ENCODE peak calls at places on chromosomes 6 and 20, in nine cellular contexts. Q, G, N, L, P, O, S, U and M are unnamed samples. For H3K27me3, the result is how much of the 10 kb centered on the place peaks cover.

GRCh38 chr6:116447496-116448011 is 13.6 kb upstream of the CALHM6 start:
- DNase-seq in S (no peak), N (no peak), O (no peak), L (no peak), U (no peak), P (no peak), Q (no peak), G (no peak), M (no peak)

GRCh38 chr6:138594749-138595148 is 95.5 kb upstream of the NHSL1 start:
- DNase-seq in G (no peak), O (no peak), S (no peak), U (no peak), P (no peak), Q (no peak), L (no peak), N (no peak), M (no peak)

GRCh38 chr6:133553652-133554051 is 312.5 kb downstream of the EYA4 start:
- DNase-seq in G (peak), P (no peak), S (peak), O (peak), Q (no peak), U (no peak), N (peak), L (no peak), M (peak)

GRCh38 chr20:53738039-53738944 is 144.7 kb upstream of the ZNF217 start:
- DNase-seq in U (no peak), O (peak), G (peak), S (peak), Q (peak), P (no peak), L (peak), N (no peak), M (peak)

GRCh38 chr20:25285091-25285647 is 37.3 kb downstream of the PYGB start:
- DNase-seq in U (no peak), G (peak), S (no peak), Q (peak), O (no peak), L (peak), N (no peak), P (peak), M (no peak)

GRCh38 chr6:27547157-27548075 is 74.5 kb upstream of the ZNF184 start:
- DNase-seq in N (peak), O (peak), Q (no peak), U (peak), S (peak), G (no peak), P (no peak), L (no peak), M (no peak)

GRCh38 chr6:70668499-70668812 is 773 bp downstream of the SMAP1 start:
- DNase-seq in G (no peak), N (peak), P (no peak), Q (no peak), L (no peak), U (no peak), O (peak), S (no peak), M (no peak)

GRCh38 chr6:139161169-139161568 is 26.3 kb downstream of the HECA start:
- DNase-seq in G (no peak), N (no peak), S (peak), U (no peak), O (no peak), L (no peak), P (no peak), Q (no peak), M (no peak)

GRCh38 chr6:106084106-106084963 is 1.8 kb upstream of the PRDM1 start:
- DNase-seq in U (peak), G (no peak), L (no peak), S (peak), Q (no peak), O (peak), P (no peak), N (peak), M (no peak)

GRCh38 chr6:77450924-77451323 is 12.4 kb downstream of the HTR1B start:
- DNase-seq in O (no peak), Q (no peak), P (no peak), S (no peak), L (no peak), N (peak), G (no peak), U (no peak), M (no peak)

GRCh38 chr6:3748726-3749389 is 2.7 kb downstream of the PXDC1 start:
- DNase-seq in U (no peak), Q (peak), O (no peak), G (no peak), S (no peak), N (no peak), L (no peak), P (no peak), M (no peak)

GRCh38 chr6:151434369-151434768 is 17.6 kb downstream of the RMND1 start:
- DNase-seq in L (no peak), U (no peak), P (no peak), Q (no peak), G (no peak), O (no peak), N (no peak), S (no peak), M (no peak)

GRCh38 chr6:42352856-42353564 is 98.7 kb downstream of the TRERF1 start:
- DNase-seq in U (no peak), P (no peak), N (no peak), L (no peak), Q (no peak), O (no peak), S (no peak), G (no peak), M (no peak)

GRCh38 chr20:50237349-50237748 is 46.7 kb downstream of the CEBPB start:
- DNase-seq in P (no peak), G (peak), O (no peak), Q (no peak), S (peak), U (no peak), L (peak), N (no peak), M (no peak)

GRCh38 chr20:51456511-51457280 is 85.8 kb downstream of the NFATC2 start:
- DNase-seq in N (peak), Q (peak), G (peak), P (peak), S (peak), O (peak), U (no peak), L (peak), M (peak)

GRCh38 chr6:143150291-143150690 is 89.6 kb downstream of the AIG1 start:
- DNase-seq in Q (no peak), G (no peak), N (no peak), S (no peak), O (no peak), P (no peak), L (no peak), U (no peak), M (no peak)

GRCh38 chr6:149983145-149983544 is 19.4 kb downstream of the ULBP1 start:
- DNase-seq in N (no peak), S (no peak), O (no peak), L (no peak), P (peak), Q (no peak), G (no peak), U (no peak), M (no peak)

GRCh38 chr6:15265787-15266186 is 19.9 kb downstream of the JARID2 start:
- DNase-seq in Q (no peak), O (no peak), G (no peak), S (no peak), N (peak), P (no peak), L (no peak), U (no peak), M (no peak)

GRCh38 chr20:48595495-48596475 is 232.0 kb downstream of the PREX1 start:
- DNase-seq in O (no peak), Q (no peak), G (no peak), U (no peak), P (peak), N (no peak), L (peak), S (no peak), M (no peak)

GRCh38 chr20:17969884-17970409 is 1.1 kb downstream of the MGME1 start:
- DNase-seq in O (peak), G (no peak), P (no peak), Q (no peak), L (no peak), U (no peak), S (peak), N (peak), M (peak)

GRCh38 chr6:16511723-16512584 is 249.3 kb downstream of the ATXN1 start:
- DNase-seq in G (peak), P (no peak), N (peak), O (no peak), Q (no peak), S (no peak), L (no peak), U (peak), M (no peak)

GRCh38 chr6:44855562-44856494 is 468.3 kb downstream of the CDC5L start:
- DNase-seq in L (no peak), N (peak), G (no peak), O (no peak), S (no peak), P (no peak), U (no peak), Q (no peak), M (no peak)

GRCh38 chr6:52544325-52545022 is 32.4 kb downstream of the TRAM2 start:
- DNase-seq in P (no peak), S (peak), G (no peak), N (peak), U (no peak), L (no peak), Q (no peak), O (no peak), M (no peak)

GRCh38 chr20:1183153-1183552 is 1.6 kb downstream of the TMEM74B start:
- DNase-seq in N (no peak), U (no peak), Q (no peak), G (no peak), S (no peak), P (no peak), L (no peak), O (no peak), M (no peak)

GRCh38 chr20:1185316-1185741 is 548 bp upstream of the TMEM74B start:
- DNase-seq in G (no peak), N (no peak), U (no peak), P (no peak), S (no peak), Q (no peak), O (peak), L (no peak), M (no peak)

GRCh38 chr20:1185781-1186334 is 1.1 kb upstream of the TMEM74B start:
- DNase-seq in S (peak), N (peak), Q (no peak), G (peak), U (no peak), P (no peak), O (peak), L (no peak), M (peak)

GRCh38 chr20:1184260-1184637 is 532 bp downstream of the TMEM74B start:
- DNase-seq in P (no peak), U (no peak), L (no peak), G (no peak), S (no peak), N (no peak), O (no peak), Q (no peak), M (no peak)

DNA sequence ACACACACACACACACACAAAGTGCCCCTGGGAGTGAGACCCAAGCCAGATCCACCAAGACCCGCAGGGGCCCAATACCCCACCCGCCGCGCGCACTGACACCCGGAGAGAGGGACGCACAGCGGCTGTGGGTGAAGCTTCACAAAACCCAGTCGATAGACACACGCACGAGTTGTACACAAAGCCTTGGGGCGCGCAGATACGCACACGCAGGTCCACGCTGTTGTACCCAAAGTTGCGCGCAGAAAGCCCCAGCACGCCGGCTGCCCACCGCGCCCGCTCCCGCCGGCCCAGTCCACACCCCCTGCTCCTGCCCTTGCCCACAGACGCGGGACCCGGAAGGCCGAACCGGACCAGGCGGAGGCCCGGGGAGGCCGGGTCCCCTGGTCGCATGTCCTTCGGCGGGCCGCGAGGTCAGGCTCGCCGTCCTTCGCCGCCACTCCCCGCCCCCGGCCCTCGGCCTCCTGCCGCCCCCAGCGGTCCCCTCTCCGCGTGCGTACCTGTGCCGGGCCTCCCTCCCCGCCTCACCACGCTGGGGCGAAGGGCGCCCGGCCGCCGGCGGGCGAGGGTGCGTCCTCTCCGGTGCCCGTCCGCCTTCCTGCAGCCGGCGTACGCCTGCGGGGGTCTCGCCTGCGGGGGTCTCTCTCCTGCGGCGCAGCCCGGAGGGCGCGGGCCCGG is at the start of gene TMEM74B:
- DNase-seq in O (peak), L (no peak), U (no peak), G (no peak), S (no peak), Q (no peak), P (no peak), N (no peak), M (no peak)
- H3K4me3 ChIP-seq in O (peak), L (peak), U (no peak), G (peak), S (peak), Q (peak), P (peak), N (peak), M (peak)

GRCh38 chr20:44113642-44113945 is 73.4 kb downstream of the JPH2 start:
- DNase-seq in P (no peak), N (no peak), G (no peak), U (no peak), O (no peak), Q (no peak), L (no peak), S (no peak), M (no peak)
- H3K27me3 ChIP-seq in P (under half), N (under half), G (under half), U (under half), O (under half), Q (under half), L (under half), S (under half), M (under half)

DNA sequence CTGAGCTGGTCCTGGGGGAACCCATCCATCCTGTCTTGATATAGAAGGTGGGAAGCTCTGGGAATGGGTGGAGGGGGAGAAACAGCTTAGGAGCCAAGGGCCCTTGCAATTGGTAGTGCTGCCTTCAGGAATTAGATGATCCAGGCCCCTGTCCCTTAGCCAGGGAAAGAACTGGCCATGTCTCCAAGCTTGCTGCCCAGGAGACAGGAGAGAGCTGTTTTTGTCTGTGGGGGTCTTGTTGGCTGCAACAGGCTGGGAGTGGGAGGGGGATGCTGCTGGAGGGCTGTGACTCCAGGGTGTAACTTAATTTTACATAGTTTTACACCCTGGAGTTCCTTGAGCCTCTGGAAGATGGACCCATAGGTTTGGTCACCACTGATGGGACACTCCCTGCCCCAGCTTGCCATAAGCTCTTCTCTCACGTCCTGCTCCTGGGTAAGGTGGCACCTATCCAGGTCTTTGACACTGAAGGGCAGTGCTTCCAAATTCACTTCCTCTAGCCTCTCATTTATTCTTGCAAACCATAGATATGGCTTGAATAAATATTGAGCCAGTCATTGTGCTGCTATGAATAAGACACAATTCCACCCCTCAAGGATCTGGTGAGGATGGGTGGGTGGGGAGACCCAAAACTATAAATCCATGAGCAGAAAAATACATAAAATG is 16.8 kb downstream of the VEGFA start:
- DNase-seq in G (no peak), N (no peak), P (no peak), S (no peak), O (no peak), Q (no peak), U (no peak), L (no peak), M (no peak)
- TF ChIP-seq POLR2AphosphoS5 in G (no peak), N (no peak), P (no peak), S (peak), O (peak), Q (no peak), U (no peak), L (no peak), M (no peak)

GRCh38 chr20:21106171-21106694 is at the start of gene LINC00237:
- DNase-seq in O (no peak), U (no peak), P (no peak), L (no peak), Q (no peak), S (no peak), N (no peak), G (no peak), M (no peak)
- H3K4me3 ChIP-seq in O (no peak), U (no peak), P (peak), L (peak), Q (peak), S (no peak), N (no peak), G (no peak), M (no peak)

DNA sequence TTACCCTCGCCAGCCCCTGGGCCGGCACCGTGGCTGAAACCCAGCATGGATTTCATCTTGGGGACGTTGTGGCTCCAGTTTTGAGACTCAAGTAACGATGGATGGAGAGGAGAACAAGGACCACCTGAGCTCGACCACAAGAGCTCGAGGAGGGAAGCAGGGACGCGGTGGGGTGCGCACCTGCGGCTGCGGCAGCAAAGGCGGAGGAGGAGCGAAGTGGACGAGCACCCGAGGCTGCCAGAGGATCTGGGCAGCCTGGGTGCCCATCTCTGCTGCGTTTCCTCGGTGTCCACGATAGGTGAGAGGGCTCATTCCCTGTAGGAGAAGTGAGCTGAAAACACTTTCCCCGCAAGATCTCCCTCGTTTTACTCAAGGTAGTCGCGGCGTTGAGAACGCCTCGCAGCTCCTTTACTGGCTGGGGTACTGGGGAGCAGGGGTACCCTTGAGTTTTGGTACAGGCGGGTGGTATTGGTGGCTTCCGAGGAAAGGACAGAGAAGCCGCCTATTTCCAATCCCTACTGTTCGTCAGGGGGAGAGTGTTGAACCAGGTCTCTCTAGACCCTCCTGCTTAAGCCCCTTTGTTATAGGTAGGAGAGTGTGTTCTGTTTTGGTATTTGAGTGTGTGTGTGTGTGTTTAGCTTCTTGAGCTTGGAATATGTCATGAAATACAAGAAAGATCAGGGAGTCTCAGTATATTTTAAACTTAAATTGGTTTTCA is 137.7 kb downstream of the TRIM27 start:
- DNase-seq in U (no peak), O (peak), Q (no peak), G (no peak), L (no peak), P (no peak), N (no peak), S (no peak), M (no peak)
- H3K27me3 ChIP-seq in U (under half), O (under half), Q (half or more), G (half or more), L (half or more), P (half or more), N (under half), S (under half), M (under half)

GRCh38 chr20:57392512-57393271 is 1.5 kb downstream of the RBM38 start:
- DNase-seq in G (peak), N (no peak), P (peak), U (no peak), L (no peak), O (peak), Q (no peak), S (no peak), M (peak)
- TF ChIP-seq POLR2AphosphoS5 in G (peak), N (no peak), P (peak), U (peak), L (no peak), O (no peak), Q (no peak), S (no peak), M (peak)

DNA sequence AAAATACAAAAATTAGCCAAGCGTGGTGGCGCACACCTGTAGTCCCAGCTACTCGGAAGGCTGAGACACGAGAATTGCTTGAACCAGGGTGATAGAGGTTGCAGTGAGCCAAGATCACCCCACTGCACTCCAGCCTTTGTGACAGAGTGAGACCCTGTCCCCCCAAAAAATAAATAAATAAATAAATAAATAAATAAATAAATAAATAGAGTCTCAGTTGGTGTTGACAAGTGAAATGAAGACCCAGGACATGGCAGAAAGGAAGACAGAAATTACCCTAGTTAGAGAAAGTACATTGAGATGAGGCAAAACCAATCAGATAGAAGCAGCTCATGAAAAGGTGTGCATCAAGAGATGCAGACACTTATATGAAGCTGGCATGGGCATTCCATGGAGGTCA is 105.0 kb downstream of the IBTK start:
- DNase-seq in L (no peak), S (no peak), G (no peak), P (no peak), U (no peak), Q (no peak), O (no peak), N (no peak), M (no peak)
- H3K4me3 ChIP-seq in L (no peak), S (no peak), G (no peak), P (no peak), U (no peak), Q (no peak), O (no peak), N (no peak), M (no peak)

GRCh38 chr6:110552076-110552475 is 75.7 kb upstream of the SLC22A16 start:
- DNase-seq in L (no peak), G (no peak), U (no peak), S (no peak), P (no peak), N (no peak), Q (no peak), O (no peak), M (no peak)

GRCh38 chr6:110551088-110551487 is 74.7 kb upstream of the SLC22A16 start:
- DNase-seq in N (no peak), O (no peak), P (no peak), S (no peak), U (no peak), Q (no peak), G (no peak), L (no peak), M (no peak)

GRCh38 chr6:110549277-110549676 is 72.9 kb upstream of the SLC22A16 start:
- DNase-seq in O (peak), P (no peak), S (no peak), N (no peak), G (no peak), U (no peak), L (no peak), Q (no peak), M (no peak)

GRCh38 chr6:110548124-110548847 is 71.9 kb upstream of the SLC22A16 start:
- DNase-seq in S (no peak), P (no peak), Q (no peak), O (no peak), G (no peak), N (no peak), L (no peak), U (no peak), M (no peak)

DNA sequence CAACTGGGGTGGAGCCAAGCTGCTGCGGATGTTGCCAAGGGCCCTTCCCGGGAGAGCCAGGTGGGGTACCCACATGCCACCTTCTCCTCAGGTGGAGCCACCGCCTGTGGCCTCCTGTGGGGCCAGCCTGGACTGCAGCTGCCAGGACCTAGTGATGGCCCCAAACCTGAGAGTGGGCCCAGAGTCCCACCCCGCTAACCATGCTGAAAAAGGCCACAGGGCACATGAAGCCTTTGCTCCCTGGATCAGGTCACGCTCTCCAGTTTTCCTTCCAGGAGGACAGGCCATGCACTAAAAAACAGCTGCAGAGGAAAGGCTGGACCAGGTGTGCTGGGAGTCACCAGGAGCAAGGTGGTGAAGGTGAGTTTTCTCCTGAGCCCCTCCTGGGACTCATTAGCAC is 73.9 kb upstream of the SLC22A16 start:
- DNase-seq in G (no peak), N (no peak), U (no peak), S (no peak), L (no peak), O (no peak), Q (no peak), P (no peak), M (no peak)
- H3K27me3 ChIP-seq in G (under half), N (half or more), U (under half), S (under half), L (under half), O (under half), Q (under half), P (under half), M (under half)

GRCh38 chr20:4484431-4485057 is 237.2 kb upstream of the PRND start:
- DNase-seq in G (no peak), Q (no peak), O (no peak), S (no peak), U (no peak), N (no peak), P (no peak), L (no peak), M (no peak)
- TF ChIP-seq POLR2AphosphoS5 in G (no peak), Q (no peak), O (no peak), S (no peak), U (no peak), N (no peak), P (no peak), L (no peak), M (no peak)